ENCODE peak calls at places on chromosome 12, in four cellular contexts. J, G, K and M are unnamed samples.

GRCh38 chr12:38911611-38912010 is 6.2 kb upstream of the CPNE8 start:
- ATAC-seq in K (no peak), G (no peak), J (peak; percentile 54), M (no peak)

GRCh38 chr12:32249701-32250270 is 143.1 kb downstream of the BICD1 start:
- ATAC-seq in K (no peak), J (no peak), G (no peak), M (no peak)

GRCh38 chr12:1456885-1457284 is 137.5 kb downstream of the FBXL14 start:
- ATAC-seq in G (no peak), J (no peak), K (no peak), M (no peak)

GRCh38 chr12:122963928-122964240 is 2.4 kb downstream of the ABCB9 start:
- ATAC-seq in G (no peak), K (no peak), J (no peak), M (peak; percentile 22)

GRCh38 chr12:69712826-69713225 is 13.7 kb upstream of the BEST3 start:
- ATAC-seq in G (no peak), K (no peak), J (no peak), M (no peak)

GRCh38 chr12:46585854-46586621 is 213.5 kb upstream of the SLC38A2 start:
- ATAC-seq in G (peak; percentile 95), J (no peak), K (no peak), M (no peak)

GRCh38 chr12:113161415-113162016 is 12.0 kb downstream of the CFAP73 start:
- ATAC-seq in G (peak; percentile 92), J (peak; percentile 72), K (no peak), M (no peak)

GRCh38 chr12:4145990-4146859 is 127.3 kb upstream of the CCND2 start:
- ATAC-seq in J (peak; percentile 38), K (no peak), G (no peak), M (no peak)

GRCh38 chr12:92928431-92928961 is 599 bp downstream of the EEA1 start:
- ATAC-seq in J (peak; percentile 28), K (peak; percentile 63), G (peak; percentile 68), M (peak; percentile 53)

DNA sequence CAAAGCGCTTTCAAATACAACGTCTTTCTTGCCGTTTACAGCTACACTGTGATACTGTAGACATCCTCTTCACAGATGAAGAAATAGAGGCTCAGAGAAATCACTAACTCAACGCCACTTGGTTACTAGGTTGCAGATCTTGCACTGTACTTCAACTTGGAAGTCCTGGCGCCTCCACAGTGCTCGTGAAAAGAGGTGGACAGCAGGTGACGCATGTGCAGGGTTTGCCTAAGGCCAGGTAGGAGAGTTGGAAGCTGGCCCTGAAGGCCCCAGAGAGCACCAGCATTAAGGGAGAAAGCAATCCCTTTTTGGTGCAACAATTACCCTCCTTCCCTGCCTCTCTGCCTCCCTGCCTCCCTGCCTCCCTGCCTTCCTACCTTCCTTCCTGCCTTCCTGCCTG is 22.8 kb upstream of the TSPAN9 start:
- ATAC-seq in K (no peak), J (no peak), G (no peak), M (no peak)
- TF ChIP-seq EP300 in K (no peak), J (no peak), G (no peak), M (no peak)

GRCh38 chr12:124578854-124579253 is 11.4 kb upstream of the NCOR2 start:
- ATAC-seq in J (no peak), K (no peak), G (no peak), M (no peak)
- H3K4me1 ChIP-seq in J (no peaks in the 10 kb centered on the region), K (peaks cover 16% of the 10 kb centered on the region), G (peaks cover 7% of the 10 kb centered on the region), M (no peaks in the 10 kb centered on the region)

DNA sequence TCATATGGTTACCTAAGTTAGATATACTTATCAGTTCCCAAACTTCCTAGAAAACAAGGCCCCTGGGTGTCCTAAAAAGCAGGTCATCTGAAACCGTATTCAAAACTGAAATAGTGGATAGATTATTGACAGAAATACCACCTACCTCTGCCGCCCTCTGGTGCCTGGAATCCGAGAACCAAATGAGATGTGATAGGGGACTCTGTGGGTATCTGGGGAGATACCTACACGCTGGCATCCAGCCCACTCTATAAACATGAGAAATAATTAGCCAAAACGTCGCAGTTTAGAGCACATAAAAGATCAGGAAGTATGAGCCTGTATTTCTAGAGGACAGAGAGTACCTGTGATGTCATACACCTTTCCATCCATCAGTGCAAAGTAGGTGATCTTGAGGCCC is 4.4 kb downstream of the ORMDL2 start:
- ATAC-seq in G (no peak), J (no peak), K (no peak), M (no peak)
- TF ChIP-seq POLR2AphosphoS5 in G (no peak), J (no peak), K (no peak), M (no peak)

DNA sequence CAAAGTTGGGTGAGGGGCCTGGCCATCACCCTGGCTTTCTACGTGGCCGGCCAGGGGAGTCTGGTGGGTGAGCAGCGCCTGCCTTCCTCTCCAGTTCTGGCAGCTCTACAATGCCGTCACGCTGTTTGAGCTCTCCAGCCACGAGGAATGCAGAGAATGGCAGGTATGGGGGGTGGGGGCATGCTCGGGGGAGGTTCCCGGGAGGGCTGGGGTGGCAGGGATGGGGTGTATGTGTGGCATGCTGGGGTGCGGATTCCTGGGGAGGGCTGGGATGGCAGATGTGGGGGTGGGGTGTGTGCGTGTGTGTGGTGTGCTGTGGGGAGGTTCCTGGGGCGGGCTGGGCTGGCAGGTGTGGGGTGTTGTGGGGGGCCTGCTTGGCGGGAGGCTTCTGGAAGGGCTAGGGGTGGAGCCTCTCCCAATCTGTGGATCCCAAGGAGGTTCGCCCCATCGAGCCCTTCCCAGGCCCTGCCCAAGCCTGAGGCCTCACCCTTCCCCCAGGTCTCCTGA is 18.5 kb downstream of the RHOF start:
- ATAC-seq in J (no peak), G (no peak), K (peak; percentile 2), M (no peak)
- TF ChIP-seq EP300 in J (no peak), G (no peak), K (no peak), M (no peak)

GRCh38 chr12:26046203-26046602 is 78.6 kb downstream of the BHLHE41 start:
- ATAC-seq in K (no peak), J (no peak), G (no peak), M (no peak)

GRCh38 chr12:26042645-26043044 is 82.2 kb downstream of the BHLHE41 start:
- ATAC-seq in J (no peak), K (no peak), G (no peak), M (no peak)

GRCh38 chr12:26044592-26044991 is 80.2 kb downstream of the BHLHE41 start:
- ATAC-seq in K (no peak), J (no peak), G (no peak), M (no peak)

GRCh38 chr12:26043139-26044006 is 81.5 kb downstream of the BHLHE41 start:
- ATAC-seq in G (no peak), J (no peak), K (no peak), M (no peak)

DNA sequence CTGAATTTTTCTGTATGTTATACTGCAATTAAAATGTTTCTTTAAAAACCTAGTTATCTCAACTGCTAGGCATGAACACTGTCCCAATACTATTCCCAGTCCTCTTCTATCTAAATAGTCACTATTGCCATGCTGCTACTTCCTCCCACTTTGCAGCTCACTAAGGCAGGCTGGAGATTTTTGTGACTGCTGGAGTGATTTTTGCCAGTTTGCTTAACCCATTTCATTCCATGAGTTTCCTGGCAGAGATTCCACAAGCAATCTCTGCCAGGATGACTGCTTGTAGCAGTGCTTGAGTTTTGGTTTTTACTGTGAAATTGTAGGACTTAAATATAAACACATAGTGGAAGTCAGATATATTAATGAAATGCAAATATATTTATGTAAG is 80.8 kb downstream of the BHLHE41 start:
- ATAC-seq in J (no peak), K (no peak), G (no peak), M (no peak)
- H3K4me1 ChIP-seq in J (no peaks in the 10 kb centered on the region), K (peaks cover 18% of the 10 kb centered on the region), G (no peaks in the 10 kb centered on the region), M (peaks cover 62% of the 10 kb centered on the region)

GRCh38 chr12:52517888-52518287 is 2.3 kb downstream of the KRT5 start:
- ATAC-seq in K (no peak), G (no peak), J (no peak), M (no peak)

GRCh38 chr12:52518574-52519469 is 1.4 kb downstream of the KRT5 start:
- ATAC-seq in G (no peak), J (no peak), K (no peak), M (no peak)

GRCh38 chr12:52521581-52522266 is 1.5 kb upstream of the KRT5 start:
- ATAC-seq in G (no peak), K (no peak), J (peak; percentile 25), M (no peak)

GRCh38 chr12:52521175-52521574 is 981 bp upstream of the KRT5 start:
- ATAC-seq in J (no peak), K (no peak), G (no peak), M (no peak)

GRCh38 chr12:52519826-52520662 is at the start of gene KRT5:
- ATAC-seq in K (no peak), J (no peak), G (no peak), M (no peak)
- TF ChIP-seq POLR2AphosphoS5 in K (no peak), J (no peak), G (no peak), M (no peak)

DNA sequence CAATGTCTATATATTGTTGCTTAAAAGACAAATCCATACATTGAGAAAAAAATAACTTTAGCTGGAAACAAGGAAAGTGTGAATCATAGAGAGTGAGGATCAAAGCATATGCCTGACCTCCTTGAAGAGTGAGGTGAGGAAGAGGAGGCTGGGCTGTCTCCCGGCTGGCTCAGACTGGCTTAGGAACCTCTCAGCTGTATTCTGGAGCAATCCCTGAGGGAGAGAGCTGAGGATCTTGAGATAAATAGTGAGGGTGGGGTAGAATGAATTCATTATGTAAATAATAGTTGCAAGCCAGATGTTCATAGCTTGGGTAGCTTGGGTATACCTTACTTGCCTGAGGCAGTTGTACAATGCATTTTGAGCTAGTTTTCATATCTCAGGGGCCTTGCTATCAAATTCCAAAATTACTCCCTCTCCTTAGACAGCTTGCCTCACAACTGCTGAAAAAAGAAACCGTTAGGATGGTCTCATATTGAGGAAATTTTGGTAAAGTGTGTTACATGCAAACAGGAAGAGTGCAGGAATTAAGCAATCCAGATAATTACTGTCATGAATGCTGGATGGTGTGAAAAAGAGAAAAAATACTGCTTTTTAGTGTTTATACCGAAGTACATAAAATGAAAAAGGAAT is 30.5 kb upstream of the SLC15A5 start:
- ATAC-seq in G (no peak), K (no peak), J (no peak), M (peak; percentile 46)
- TF ChIP-seq EP300 in G (no peak), K (no peak), J (no peak), M (no peak)

DNA sequence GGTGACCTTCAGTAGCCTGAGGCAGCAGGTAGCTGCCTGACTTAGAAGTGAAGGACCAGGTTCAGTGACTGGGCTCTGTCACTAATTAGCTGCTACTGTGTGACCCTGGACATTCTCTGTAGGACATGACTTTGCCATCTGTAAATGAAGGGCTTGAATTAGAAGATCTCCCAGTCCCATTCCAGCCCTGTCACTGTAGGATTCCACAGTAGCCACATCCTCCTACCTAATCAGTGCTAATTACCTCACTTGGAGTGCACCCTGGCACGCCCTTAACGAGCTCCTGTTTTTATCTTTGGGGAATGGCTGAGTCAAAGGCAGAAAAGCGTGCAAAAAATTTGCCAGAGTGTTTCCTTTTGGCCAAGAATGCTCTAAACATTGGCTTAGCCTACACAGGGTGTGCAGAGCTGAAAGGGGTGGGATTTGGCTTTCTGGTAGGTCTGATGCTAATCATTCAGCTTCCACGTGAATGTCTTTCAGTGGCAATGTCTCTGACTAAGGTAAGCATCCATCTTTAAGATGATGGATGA is 6.8 kb downstream of the NTF3 start:
- ATAC-seq in K (no peak), G (no peak), J (no peak), M (no peak)
- H3K4me1 ChIP-seq in K (peaks cover under 1% of the 10 kb centered on the region), G (no peaks in the 10 kb centered on the region), J (peaks cover 8% of the 10 kb centered on the region), M (no peaks in the 10 kb centered on the region)